ENCODE peak calls at places on chromosomes 11 and 22, in seven cellular contexts. One of them, this sample, is unnamed.

GRCh38 chr11:1532606-1533341 is 39.3 kb downstream of the DUSP8 start:
- DNase-seq in activated CD8-positive, alpha-beta memory T cell treated with anti-CD3 and anti-CD28 coated beads, Interleukin-2, amount 10 ng/mL, durations not matched to agents 7 days and 5 days: no peak
- DNase-seq in EH: peak
- DNase-seq in cardiac muscle cell: no peak
- DNase-seq in left cardiac atrium: no peak
- DNase-seq in HT-29: no peak
- DNase-seq in KBM-7: no peak
- DNase-seq in this sample: no peak

GRCh38 chr11:111469200-111469599 is 43.0 kb downstream of the BTG4 start:
- DNase-seq in cardiac muscle cell: no peak
- DNase-seq in HT-29: no peak
- DNase-seq in activated CD8-positive, alpha-beta memory T cell treated with anti-CD3 and anti-CD28 coated beads, Interleukin-2, amount 10 ng/mL, durations not matched to agents 7 days and 5 days: no peak
- DNase-seq in KBM-7: no peak
- DNase-seq in EH: peak
- DNase-seq in left cardiac atrium: no peak
- DNase-seq in this sample: peak

GRCh38 chr22:29044657-29045176 is 16.9 kb downstream of the C22orf31 start:
- DNase-seq in activated CD8-positive, alpha-beta memory T cell treated with anti-CD3 and anti-CD28 coated beads, Interleukin-2, amount 10 ng/mL, durations not matched to agents 7 days and 5 days: no peak
- DNase-seq in left cardiac atrium: no peak
- DNase-seq in HT-29: no peak
- DNase-seq in EH: peak
- DNase-seq in cardiac muscle cell: no peak
- DNase-seq in KBM-7: no peak
- DNase-seq in this sample: no peak

GRCh38 chr22:39496131-39496838 is 5.8 kb upstream of the MIEF1 start:
- DNase-seq in HT-29: peak
- DNase-seq in KBM-7: peak
- DNase-seq in activated CD8-positive, alpha-beta memory T cell treated with anti-CD3 and anti-CD28 coated beads, Interleukin-2, amount 10 ng/mL, durations not matched to agents 7 days and 5 days: peak
- DNase-seq in EH: peak
- DNase-seq in cardiac muscle cell: peak
- DNase-seq in left cardiac atrium: peak
- DNase-seq in this sample: no peak

GRCh38 chr11:64132388-64132771 is 33.5 kb downstream of the MACROD1 start:
- DNase-seq in left cardiac atrium: no peak
- DNase-seq in activated CD8-positive, alpha-beta memory T cell treated with anti-CD3 and anti-CD28 coated beads, Interleukin-2, amount 10 ng/mL, durations not matched to agents 7 days and 5 days: no peak
- DNase-seq in HT-29: no peak
- DNase-seq in EH: no peak
- DNase-seq in KBM-7: no peak
- DNase-seq in cardiac muscle cell: peak
- DNase-seq in this sample: no peak

GRCh38 chr11:1220941-1221721 is 1.7 kb upstream of the MUC5B start:
- DNase-seq in HT-29: no peak
- DNase-seq in KBM-7: no peak
- DNase-seq in cardiac muscle cell: no peak
- DNase-seq in EH: no peak
- DNase-seq in left cardiac atrium: peak
- DNase-seq in activated CD8-positive, alpha-beta memory T cell treated with anti-CD3 and anti-CD28 coated beads, Interleukin-2, amount 10 ng/mL, durations not matched to agents 7 days and 5 days: no peak
- DNase-seq in this sample: no peak

GRCh38 chr22:26589367-26589844 is 526 bp downstream of the TPST2 start:
- DNase-seq in EH: peak
- DNase-seq in cardiac muscle cell: peak
- DNase-seq in HT-29: peak
- DNase-seq in activated CD8-positive, alpha-beta memory T cell treated with anti-CD3 and anti-CD28 coated beads, Interleukin-2, amount 10 ng/mL, durations not matched to agents 7 days and 5 days: peak
- DNase-seq in left cardiac atrium: peak
- DNase-seq in KBM-7: peak
- DNase-seq in this sample: no peak

GRCh38 chr11:78300108-78300507 is 111.4 kb downstream of the USP35 start:
- DNase-seq in activated CD8-positive, alpha-beta memory T cell treated with anti-CD3 and anti-CD28 coated beads, Interleukin-2, amount 10 ng/mL, durations not matched to agents 7 days and 5 days: no peak
- DNase-seq in KBM-7: no peak
- DNase-seq in EH: no peak
- DNase-seq in left cardiac atrium: no peak
- DNase-seq in cardiac muscle cell: no peak
- DNase-seq in HT-29: no peak
- DNase-seq in this sample: no peak

GRCh38 chr11:75813622-75814039 is 1.4 kb upstream of the UVRAG start:
- DNase-seq in KBM-7: no peak
- DNase-seq in EH: peak
- DNase-seq in cardiac muscle cell: no peak
- DNase-seq in activated CD8-positive, alpha-beta memory T cell treated with anti-CD3 and anti-CD28 coated beads, Interleukin-2, amount 10 ng/mL, durations not matched to agents 7 days and 5 days: no peak
- DNase-seq in left cardiac atrium: no peak
- DNase-seq in HT-29: peak
- DNase-seq in this sample: no peak

This sample was measured in esophagus muscularis mucosa.